ENCODE peak calls at places on chromosomes 2 and 18, in eight cellular contexts. One of them, this sample, is unnamed. For H3K36me3, the result is how much of the 10 kb centered on the place peaks cover.

GRCh38 chr2:25491966-25492532 is 150.3 kb upstream of the DNMT3A start:
- DNase-seq in kidney: no peak
- DNase-seq in lower lobe of right lung: no peak
- DNase-seq in breast epithelium: no peak
- DNase-seq in esophagus squamous epithelium: no peak
- DNase-seq in PC-9: peak
- DNase-seq in OCI-LY7: no peak
- DNase-seq in bronchial epithelial cell: peak
- DNase-seq in this sample: no peak

GRCh38 chr2:240957656-240958365 is 40.6 kb upstream of the SNED1 start:
- DNase-seq in esophagus squamous epithelium: no peak
- DNase-seq in breast epithelium: peak
- DNase-seq in kidney: peak
- DNase-seq in OCI-LY7: no peak
- DNase-seq in bronchial epithelial cell: no peak
- DNase-seq in lower lobe of right lung: no peak
- DNase-seq in PC-9: no peak
- DNase-seq in this sample: no peak

GRCh38 chr2:11187083-11187619 is 31.9 kb downstream of the SLC66A3 start:
- DNase-seq in OCI-LY7: no peak
- DNase-seq in breast epithelium: no peak
- DNase-seq in PC-9: no peak
- DNase-seq in bronchial epithelial cell: peak
- DNase-seq in esophagus squamous epithelium: no peak
- DNase-seq in kidney: no peak
- DNase-seq in lower lobe of right lung: no peak
- DNase-seq in this sample: peak

GRCh38 chr2:55478610-55479301 is 40.8 kb upstream of the CFAP36 start:
- DNase-seq in breast epithelium: no peak
- DNase-seq in kidney: no peak
- DNase-seq in lower lobe of right lung: no peak
- DNase-seq in PC-9: no peak
- DNase-seq in esophagus squamous epithelium: no peak
- DNase-seq in OCI-LY7: no peak
- DNase-seq in bronchial epithelial cell: no peak
- DNase-seq in this sample: no peak

GRCh38 chr2:14572588-14573089 is 59.9 kb upstream of the LRATD1 start:
- DNase-seq in lower lobe of right lung: no peak
- DNase-seq in esophagus squamous epithelium: no peak
- DNase-seq in bronchial epithelial cell: no peak
- DNase-seq in kidney: no peak
- DNase-seq in OCI-LY7: no peak
- DNase-seq in breast epithelium: no peak
- DNase-seq in PC-9: no peak
- DNase-seq in this sample: no peak

GRCh38 chr18:9366126-9366714 is 31.6 kb downstream of the TWSG1 start:
- DNase-seq in PC-9: no peak
- DNase-seq in lower lobe of right lung: no peak
- DNase-seq in OCI-LY7: no peak
- DNase-seq in breast epithelium: peak
- DNase-seq in esophagus squamous epithelium: no peak
- DNase-seq in kidney: no peak
- DNase-seq in bronchial epithelial cell: peak
- DNase-seq in this sample: no peak

GRCh38 chr18:56574827-56575226 is 63.6 kb downstream of the TXNL1 start:
- DNase-seq in bronchial epithelial cell: no peak
- DNase-seq in kidney: no peak
- DNase-seq in lower lobe of right lung: no peak
- DNase-seq in OCI-LY7: no peak
- DNase-seq in esophagus squamous epithelium: no peak
- DNase-seq in PC-9: no peak
- DNase-seq in breast epithelium: no peak
- DNase-seq in this sample: peak

GRCh38 chr2:1675633-1676032 is 68.7 kb downstream of the PXDN start:
- DNase-seq in esophagus squamous epithelium: no peak
- DNase-seq in kidney: no peak
- DNase-seq in OCI-LY7: no peak
- DNase-seq in bronchial epithelial cell: peak
- DNase-seq in breast epithelium: peak
- DNase-seq in PC-9: peak
- DNase-seq in lower lobe of right lung: peak
- DNase-seq in this sample: peak

GRCh38 chr18:5197032-5197434 is at the start of gene AKAIN1:
- DNase-seq in OCI-LY7: no peak
- DNase-seq in bronchial epithelial cell: no peak
- DNase-seq in kidney: peak
- DNase-seq in lower lobe of right lung: no peak
- DNase-seq in PC-9: no peak
- DNase-seq in breast epithelium: no peak
- DNase-seq in esophagus squamous epithelium: no peak
- DNase-seq in this sample: no peak

GRCh38 chr18:55778731-55779460 is 190.9 kb upstream of the TCF4 start:
- DNase-seq in kidney: no peak
- DNase-seq in lower lobe of right lung: no peak
- DNase-seq in bronchial epithelial cell: peak
- DNase-seq in PC-9: no peak
- DNase-seq in esophagus squamous epithelium: no peak
- DNase-seq in breast epithelium: no peak
- DNase-seq in OCI-LY7: no peak
- DNase-seq in this sample: no peak

GRCh38 chr2:126788652-126789051 is 110.0 kb upstream of the TEX51 start:
- DNase-seq in bronchial epithelial cell: no peak
- DNase-seq in breast epithelium: no peak
- DNase-seq in kidney: no peak
- DNase-seq in PC-9: no peak
- DNase-seq in OCI-LY7: no peak
- DNase-seq in esophagus squamous epithelium: no peak
- DNase-seq in lower lobe of right lung: no peak
- DNase-seq in this sample: no peak

GRCh38 chr18:12659904-12660605 is 2.1 kb upstream of the SPIRE1 start:
- DNase-seq in breast epithelium: no peak
- DNase-seq in esophagus squamous epithelium: no peak
- DNase-seq in lower lobe of right lung: no peak
- DNase-seq in bronchial epithelial cell: peak
- DNase-seq in OCI-LY7: peak
- DNase-seq in PC-9: peak
- DNase-seq in kidney: no peak
- DNase-seq in this sample: no peak

GRCh38 chr2:182360012-182360662 is 66.7 kb downstream of the PDE1A start:
- DNase-seq in bronchial epithelial cell: peak
- DNase-seq in lower lobe of right lung: no peak
- DNase-seq in OCI-LY7: no peak
- DNase-seq in esophagus squamous epithelium: no peak
- DNase-seq in breast epithelium: no peak
- DNase-seq in kidney: no peak
- DNase-seq in PC-9: no peak
- DNase-seq in this sample: no peak

GRCh38 chr2:189407161-189407943 is 33.9 kb upstream of the WDR75 start:
- DNase-seq in PC-9: no peak
- DNase-seq in kidney: no peak
- DNase-seq in breast epithelium: no peak
- DNase-seq in esophagus squamous epithelium: no peak
- DNase-seq in bronchial epithelial cell: peak
- DNase-seq in OCI-LY7: no peak
- DNase-seq in lower lobe of right lung: no peak
- DNase-seq in this sample: peak

GRCh38 chr18:76791106-76791505 is 31.3 kb upstream of the ZNF236 start:
- DNase-seq in esophagus squamous epithelium: no peak
- DNase-seq in breast epithelium: no peak
- DNase-seq in OCI-LY7: no peak
- DNase-seq in bronchial epithelial cell: no peak
- DNase-seq in PC-9: no peak
- DNase-seq in lower lobe of right lung: no peak
- DNase-seq in kidney: no peak
- DNase-seq in this sample: no peak

GRCh38 chr2:99775585-99775984 is 285.8 kb upstream of the REV1 start:
- DNase-seq in kidney: no peak
- DNase-seq in PC-9: no peak
- DNase-seq in breast epithelium: no peak
- DNase-seq in lower lobe of right lung: no peak
- DNase-seq in bronchial epithelial cell: no peak
- DNase-seq in OCI-LY7: no peak
- DNase-seq in esophagus squamous epithelium: no peak
- DNase-seq in this sample: peak

GRCh38 chr2:3282056-3282998 is 95.3 kb downstream of the EIPR1 start:
- DNase-seq in breast epithelium: no peak
- DNase-seq in OCI-LY7: no peak
- DNase-seq in bronchial epithelial cell: peak
- DNase-seq in lower lobe of right lung: no peak
- DNase-seq in esophagus squamous epithelium: no peak
- DNase-seq in kidney: peak
- DNase-seq in PC-9: no peak
- DNase-seq in this sample: no peak

GRCh38 chr2:223054193-223054781 is 2.3 kb downstream of the KCNE4 start:
- DNase-seq in OCI-LY7: no peak
- DNase-seq in lower lobe of right lung: no peak
- DNase-seq in esophagus squamous epithelium: no peak
- DNase-seq in kidney: peak
- DNase-seq in breast epithelium: no peak
- DNase-seq in PC-9: no peak
- DNase-seq in bronchial epithelial cell: no peak
- DNase-seq in this sample: peak

GRCh38 chr2:43326116-43326825 is 99.9 kb upstream of the ZFP36L2 start:
- DNase-seq in bronchial epithelial cell: peak
- DNase-seq in OCI-LY7: no peak
- DNase-seq in esophagus squamous epithelium: no peak
- DNase-seq in kidney: no peak
- DNase-seq in lower lobe of right lung: no peak
- DNase-seq in PC-9: no peak
- DNase-seq in breast epithelium: no peak
- DNase-seq in this sample: no peak

GRCh38 chr18:44626807-44627206 is 53.9 kb upstream of the SETBP1 start:
- DNase-seq in esophagus squamous epithelium: no peak
- DNase-seq in kidney: no peak
- DNase-seq in OCI-LY7: no peak
- DNase-seq in breast epithelium: no peak
- DNase-seq in PC-9: no peak
- DNase-seq in bronchial epithelial cell: peak
- DNase-seq in lower lobe of right lung: no peak
- DNase-seq in this sample: no peak

GRCh38 chr2:205060269-205060668 is 515.0 kb downstream of the PARD3B start:
- DNase-seq in breast epithelium: no peak
- DNase-seq in kidney: no peak
- DNase-seq in PC-9: peak
- DNase-seq in esophagus squamous epithelium: no peak
- DNase-seq in bronchial epithelial cell: peak
- DNase-seq in lower lobe of right lung: no peak
- DNase-seq in OCI-LY7: no peak
- DNase-seq in this sample: peak

GRCh38 chr2:12715878-12716249 is 872 bp upstream of the TRIB2 start:
- DNase-seq in OCI-LY7: peak
- DNase-seq in breast epithelium: peak
- DNase-seq in esophagus squamous epithelium: no peak
- DNase-seq in bronchial epithelial cell: peak
- DNase-seq in lower lobe of right lung: peak
- DNase-seq in PC-9: peak
- DNase-seq in kidney: peak
- DNase-seq in this sample: no peak

GRCh38 chr2:215848679-215849078 is 164.7 kb downstream of the MREG start:
- DNase-seq in lower lobe of right lung: no peak
- DNase-seq in bronchial epithelial cell: no peak
- DNase-seq in OCI-LY7: no peak
- DNase-seq in kidney: no peak
- DNase-seq in PC-9: no peak
- DNase-seq in esophagus squamous epithelium: no peak
- DNase-seq in breast epithelium: no peak
- DNase-seq in this sample: no peak

GRCh38 chr2:96326564-96326963 is 1.4 kb downstream of the ITPRIPL1 start:
- DNase-seq in lower lobe of right lung: no peak
- DNase-seq in PC-9: no peak
- DNase-seq in OCI-LY7: no peak
- DNase-seq in esophagus squamous epithelium: no peak
- DNase-seq in breast epithelium: no peak
- DNase-seq in bronchial epithelial cell: no peak
- DNase-seq in kidney: no peak
- DNase-seq in this sample: no peak

GRCh38 chr2:187857826-187858225 is 303.6 kb upstream of the TFPI start:
- DNase-seq in PC-9: no peak
- DNase-seq in esophagus squamous epithelium: no peak
- DNase-seq in breast epithelium: no peak
- DNase-seq in OCI-LY7: no peak
- DNase-seq in kidney: no peak
- DNase-seq in bronchial epithelial cell: no peak
- DNase-seq in lower lobe of right lung: no peak
- DNase-seq in this sample: no peak

GRCh38 chr2:174693344-174693743 is 70.9 kb downstream of the CHRNA1 start:
- DNase-seq in PC-9: no peak
- DNase-seq in kidney: no peak
- DNase-seq in esophagus squamous epithelium: no peak
- DNase-seq in OCI-LY7: no peak
- DNase-seq in breast epithelium: no peak
- DNase-seq in bronchial epithelial cell: no peak
- DNase-seq in lower lobe of right lung: no peak
- DNase-seq in this sample: no peak
- TF ChIP-seq CTCF in PC-9: no peak
- TF ChIP-seq CTCF in kidney: no peak
- TF ChIP-seq CTCF in esophagus squamous epithelium: no peak
- TF ChIP-seq CTCF in OCI-LY7: no peak
- TF ChIP-seq CTCF in breast epithelium: no peak
- TF ChIP-seq CTCF in bronchial epithelial cell: no peak
- TF ChIP-seq CTCF in lower lobe of right lung: no peak
- TF ChIP-seq CTCF in this sample: no peak

GRCh38 chr2:54233832-54234649 is 22.0 kb downstream of the TSPYL6 start:
- DNase-seq in OCI-LY7: no peak
- DNase-seq in breast epithelium: no peak
- DNase-seq in PC-9: no peak
- DNase-seq in bronchial epithelial cell: no peak
- DNase-seq in lower lobe of right lung: no peak
- DNase-seq in esophagus squamous epithelium: no peak
- DNase-seq in kidney: no peak
- DNase-seq in this sample: no peak
- H3K4me3 ChIP-seq in OCI-LY7: no peak
- H3K4me3 ChIP-seq in breast epithelium: no peak
- H3K4me3 ChIP-seq in PC-9: no peak
- H3K4me3 ChIP-seq in bronchial epithelial cell: no peak
- H3K4me3 ChIP-seq in lower lobe of right lung: no peak
- H3K4me3 ChIP-seq in esophagus squamous epithelium: no peak
- H3K4me3 ChIP-seq in kidney: no peak
- H3K4me3 ChIP-seq in this sample: no peak

GRCh38 chr2:101870444-101870843 is 121.3 kb upstream of the IL1R2 start:
- DNase-seq in esophagus squamous epithelium: no peak
- DNase-seq in bronchial epithelial cell: no peak
- DNase-seq in lower lobe of right lung: no peak
- DNase-seq in OCI-LY7: no peak
- DNase-seq in PC-9: no peak
- DNase-seq in kidney: no peak
- DNase-seq in breast epithelium: no peak
- DNase-seq in this sample: no peak
- H3K36me3 ChIP-seq in esophagus squamous epithelium: under half
- H3K36me3 ChIP-seq in bronchial epithelial cell: under half
- H3K36me3 ChIP-seq in lower lobe of right lung: half or more
- H3K36me3 ChIP-seq in OCI-LY7: half or more
- H3K36me3 ChIP-seq in PC-9: half or more
- H3K36me3 ChIP-seq in kidney: under half
- H3K36me3 ChIP-seq in breast epithelium: under half
- H3K36me3 ChIP-seq in this sample: under half

DNA sequence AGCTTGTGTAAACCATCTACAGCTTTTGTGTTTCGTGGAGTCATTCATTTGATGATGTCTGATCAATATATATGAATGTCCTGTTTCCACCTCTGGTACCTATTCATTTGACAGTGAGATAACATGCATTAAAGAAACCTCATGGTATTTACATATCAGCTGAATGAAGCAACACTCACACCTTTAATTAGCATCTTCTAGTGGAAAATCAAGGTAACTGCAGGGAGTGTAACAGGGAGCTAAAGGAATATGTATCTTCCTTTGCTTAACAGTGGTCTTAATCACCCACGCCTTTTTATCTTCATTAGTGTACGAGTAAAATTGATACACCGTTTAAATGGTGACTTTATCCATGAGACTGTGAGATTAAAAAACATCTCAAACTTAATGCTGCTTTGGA is 15.6 kb downstream of the SLC39A10 start:
- DNase-seq in PC-9: no peak
- DNase-seq in bronchial epithelial cell: peak
- DNase-seq in breast epithelium: no peak
- DNase-seq in kidney: no peak
- DNase-seq in esophagus squamous epithelium: no peak
- DNase-seq in lower lobe of right lung: no peak
- DNase-seq in OCI-LY7: no peak
- DNase-seq in this sample: no peak
- TF ChIP-seq CTCF in PC-9: no peak
- TF ChIP-seq CTCF in bronchial epithelial cell: peak
- TF ChIP-seq CTCF in breast epithelium: no peak
- TF ChIP-seq CTCF in kidney: no peak
- TF ChIP-seq CTCF in esophagus squamous epithelium: no peak
- TF ChIP-seq CTCF in lower lobe of right lung: no peak
- TF ChIP-seq CTCF in OCI-LY7: peak
- TF ChIP-seq CTCF in this sample: no peak